ENCODE peak calls at places on chromosomes 3 and 15, in seven cellular contexts. L is heart right ventricle, J is type B pancreatic cell, A is endothelial cell, T is psoas muscle, Q is Caco-2, R is uterus. M is an unnamed sample.

GRCh38 chr3:12967751-12968209 is 105.4 kb downstream of the IQSEC1 start:
- DNase-seq in J (peak), T (peak), Q (peak), A (peak), L (peak), R (peak), M (peak)

GRCh38 chr3:149609595-149609994 is 48.2 kb downstream of the WWTR1 start:
- DNase-seq in R (no peak), Q (no peak), L (no peak), T (no peak), A (no peak), J (no peak), M (no peak)

GRCh38 chr3:117434881-117435412 is 725.4 kb downstream of the TUSC7 start:
- DNase-seq in L (no peak), Q (no peak), T (no peak), R (no peak), A (no peak), J (no peak), M (no peak)

GRCh38 chr3:160617636-160618035 is 52.3 kb upstream of the KPNA4 start:
- DNase-seq in R (no peak), L (no peak), J (no peak), T (no peak), A (no peak), Q (peak), M (no peak)

GRCh38 chr3:189754356-189754755 is 123.2 kb downstream of the TP63 start:
- DNase-seq in J (no peak), A (no peak), T (no peak), Q (no peak), R (no peak), L (no peak), M (no peak)

GRCh38 chr3:182105875-182106274 is 394.1 kb downstream of the SOX2 start:
- DNase-seq in T (no peak), Q (no peak), R (no peak), J (no peak), A (no peak), L (no peak), M (no peak)

GRCh38 chr3:69204315-69204957 is 82.0 kb upstream of the LMOD3 start:
- DNase-seq in R (no peak), A (no peak), J (no peak), L (peak), Q (no peak), T (no peak), M (no peak)

GRCh38 chr15:75154461-75155062 is 47.1 kb upstream of the C15orf39 start:
- DNase-seq in J (no peak), R (no peak), L (no peak), A (no peak), Q (no peak), T (no peak), M (no peak)

GRCh38 chr3:188605231-188605630 is 451.3 kb downstream of the LPP start:
- DNase-seq in A (no peak), Q (no peak), J (no peak), T (no peak), L (no peak), R (no peak), M (no peak)

GRCh38 chr3:139227827-139228226 is 116.0 kb upstream of the MRPS22 start:
- DNase-seq in T (no peak), J (no peak), A (no peak), L (no peak), R (no peak), Q (no peak), M (no peak)

GRCh38 chr15:27730878-27731277 is 368.2 kb downstream of the OCA2 start:
- DNase-seq in R (no peak), L (no peak), Q (no peak), A (no peak), J (no peak), T (no peak), M (no peak)

GRCh38 chr3:39267631-39268553 is 11.9 kb downstream of the CX3CR1 start:
- DNase-seq in L (no peak), A (no peak), Q (no peak), T (no peak), J (no peak), R (no peak), M (no peak)

DNA sequence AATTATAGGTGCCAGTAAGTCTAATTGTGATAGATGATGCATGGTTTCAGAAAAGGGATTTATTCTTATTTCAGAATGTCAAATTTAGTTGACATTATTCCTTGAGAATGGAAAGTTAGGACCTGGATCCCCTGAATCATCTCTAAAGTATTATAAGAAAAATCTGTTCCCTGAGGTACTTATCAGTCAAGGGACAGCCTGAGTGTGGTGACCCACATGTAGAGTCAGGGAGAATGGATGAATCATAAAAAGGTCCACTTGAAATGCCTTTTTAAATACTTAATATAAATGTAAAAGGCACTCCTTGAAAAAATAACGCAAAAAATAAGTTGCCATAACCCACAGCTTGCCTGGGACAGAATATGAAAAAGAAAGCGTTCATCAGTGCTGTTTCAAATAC is 208.3 kb downstream of the EPHA3 start:
- DNase-seq in T (no peak), L (no peak), A (no peak), Q (no peak), R (no peak), J (no peak), M (no peak)
- TF ChIP-seq CTCF in T (no peak), L (no peak), A (no peak), Q (no peak), R (no peak), J (no peak), M (no peak)

DNA sequence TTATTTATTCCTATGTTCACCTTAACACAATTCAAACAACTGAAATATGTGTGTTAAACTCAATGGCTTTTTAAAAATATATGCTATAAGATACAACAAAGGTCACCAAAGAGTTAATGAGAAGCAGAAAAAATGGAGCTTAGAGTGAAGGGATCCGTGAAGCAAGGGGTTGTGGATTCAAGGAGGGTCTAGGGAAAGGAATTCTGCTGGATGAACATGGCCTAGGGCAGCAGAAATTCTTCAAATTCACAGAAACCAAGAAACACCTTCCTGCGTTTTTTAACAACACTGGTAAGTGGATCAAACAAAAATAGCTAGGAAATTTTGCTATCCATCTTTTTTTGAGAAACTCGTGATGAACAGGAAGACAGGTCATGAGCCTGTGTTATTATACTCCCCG is 59.3 kb upstream of the PLSCR5 start:
- DNase-seq in Q (no peak), A (no peak), T (no peak), L (no peak), R (no peak), J (no peak), M (no peak)
- TF ChIP-seq CTCF in Q (no peak), A (no peak), T (no peak), L (no peak), R (no peak), J (no peak), M (no peak)

DNA sequence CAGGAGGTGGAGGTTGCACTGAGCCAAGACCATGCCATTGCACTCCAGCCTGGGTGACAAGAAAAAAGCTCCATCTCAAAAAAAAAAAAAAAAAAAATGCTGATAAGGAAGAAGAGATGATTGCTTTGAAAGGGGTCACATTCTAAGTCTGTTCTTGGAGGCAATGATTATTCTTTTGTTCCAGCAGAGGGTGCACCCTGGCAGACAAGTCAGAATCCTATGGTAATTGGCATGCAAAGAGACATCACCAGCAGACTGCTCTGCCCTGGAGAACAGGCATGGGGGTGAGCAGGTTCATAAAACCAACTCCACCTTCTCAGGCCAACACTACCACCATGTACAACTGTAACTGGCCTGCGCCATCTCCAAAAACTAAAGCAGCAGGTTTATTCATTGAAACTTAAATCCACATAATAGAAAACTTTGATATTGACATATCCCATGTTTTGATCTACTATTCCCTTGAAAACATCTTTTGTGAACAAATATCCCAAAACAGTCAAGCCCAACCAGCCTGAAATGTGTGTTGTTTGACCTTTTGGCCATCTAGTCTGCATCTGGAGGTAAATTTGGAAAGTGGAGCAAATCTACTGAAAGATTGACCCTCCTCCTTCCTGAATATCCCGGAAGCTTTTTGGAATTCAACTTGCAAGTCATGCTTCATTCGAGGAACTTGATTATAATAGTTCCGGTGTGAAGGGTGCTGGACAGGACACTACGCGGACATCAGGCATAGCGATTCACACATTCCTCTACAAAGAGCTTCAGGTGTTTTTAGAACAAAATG is 100.3 kb downstream of the MECOM start:
- DNase-seq in T (no peak), Q (no peak), A (no peak), J (no peak), R (no peak), L (no peak), M (no peak)
- TF ChIP-seq CTCF in T (no peak), Q (no peak), A (no peak), J (no peak), R (no peak), L (no peak), M (no peak)

GRCh38 chr3:112013058-112013783 is 14.5 kb downstream of the TAGLN3 start:
- DNase-seq in R (peak), L (peak), Q (peak), T (peak), J (no peak), A (peak), M (peak)
- TF ChIP-seq CTCF in R (peak), L (peak), Q (peak), T (peak), J (peak), A (peak), M (peak)

GRCh38 chr3:22091329-22091728 is 340.3 kb upstream of the ZNF385D start:
- DNase-seq in R (no peak), T (no peak), J (no peak), A (no peak), L (no peak), Q (no peak), M (no peak)

GRCh38 chr3:22089284-22089683 is 338.3 kb upstream of the ZNF385D start:
- DNase-seq in A (peak), Q (peak), T (no peak), R (no peak), J (no peak), L (no peak), M (no peak)
- TF ChIP-seq CTCF in A (peak), Q (peak), T (peak), R (no peak), J (peak), L (no peak), M (peak)

DNA sequence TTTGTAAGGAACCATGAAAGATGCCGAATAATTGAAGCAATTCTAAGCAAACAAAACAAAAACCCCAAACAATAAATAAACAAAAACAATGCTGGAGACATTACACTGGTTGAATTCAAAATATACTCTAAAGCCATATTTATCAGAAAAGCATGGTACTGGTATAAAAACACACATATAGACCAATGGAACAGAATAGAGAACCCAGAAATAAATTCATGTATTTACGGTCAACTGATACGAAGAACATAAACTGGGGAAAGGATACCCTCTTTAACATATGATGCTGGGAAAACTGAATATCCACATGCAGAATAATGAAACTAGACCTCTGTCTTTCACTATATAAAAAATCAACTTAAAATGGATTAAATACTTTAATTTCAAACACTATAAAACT is 214.3 kb upstream of the PDZRN3 start:
- DNase-seq in R (no peak), Q (no peak), T (no peak), A (no peak), L (no peak), J (no peak), M (no peak)
- TF ChIP-seq CTCF in R (no peak), Q (no peak), T (no peak), A (no peak), L (no peak), J (no peak), M (no peak)

DNA sequence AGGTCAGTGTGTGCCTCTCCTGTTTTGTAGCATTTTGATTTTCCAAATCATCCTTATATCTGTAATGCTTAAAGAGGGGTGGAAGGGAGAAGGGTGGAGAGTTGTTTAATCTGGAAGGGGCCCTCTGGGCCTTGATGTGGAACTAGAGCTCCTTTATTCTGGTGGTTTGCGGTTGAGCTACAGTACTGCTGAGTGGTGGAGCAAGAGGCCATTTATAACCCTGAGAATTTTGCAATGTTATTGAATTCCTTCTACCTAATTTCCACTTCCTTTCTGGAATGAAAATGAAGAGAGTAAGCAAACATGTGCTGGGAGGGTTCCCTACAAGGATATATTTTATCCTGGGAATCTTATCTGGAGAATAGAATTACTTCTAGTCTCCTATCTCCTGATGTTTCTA is 35.3 kb upstream of the TUBGCP5 start:
- DNase-seq in L (no peak), R (no peak), J (no peak), T (no peak), Q (no peak), A (no peak), M (no peak)
- TF ChIP-seq CTCF in L (no peak), R (no peak), J (no peak), T (no peak), Q (no peak), A (no peak), M (no peak)